ENCODE peak calls at places on chromosomes 2 and 18, in six cellular contexts. V is memory B cell, H is KG1, L is substantia nigra, M is fibroblast of mammary gland, R is AG08395. T is an unnamed sample.

GRCh38 chr2:86225581-86225980 is 26.3 kb downstream of the MRPL35 start:
- DNase-seq in V (peak), H (peak), L (peak), M (no peak), R (peak), T (peak)

GRCh38 chr2:241943961-241944575 is 74.5 kb downstream of the RTP5 start:
- DNase-seq in V (no peak), H (no peak), L (no peak), M (no peak), R (no peak), T (no peak)

GRCh38 chr2:207970138-207970824 is 55.0 kb downstream of the PLEKHM3 start:
- DNase-seq in V (no peak), H (no peak), L (no peak), M (no peak), R (no peak), T (no peak)

GRCh38 chr2:118431586-118431985 is 343.3 kb downstream of the INSIG2 start:
- DNase-seq in V (no peak), H (no peak), L (no peak), M (peak), R (no peak), T (no peak)

GRCh38 chr2:97728091-97728596 is 14.8 kb downstream of the ZAP70 start:
- DNase-seq in V (no peak), H (no peak), L (no peak), M (peak), R (peak), T (no peak)

GRCh38 chr2:62536873-62537547 is 31.0 kb upstream of the TMEM17 start:
- DNase-seq in V (no peak), H (no peak), L (no peak), M (no peak), R (no peak), T (no peak)

GRCh38 chr2:162888641-162889040 is 50.1 kb upstream of the KCNH7 start:
- DNase-seq in V (no peak), H (peak), L (no peak), M (no peak), R (no peak), T (no peak)

GRCh38 chr2:240024766-240025165 is 376 bp downstream of the NDUFA10 start:
- DNase-seq in V (no peak), H (no peak), L (peak), M (peak), R (peak), T (peak)

GRCh38 chr2:170152421-170152820 is 25.5 kb upstream of the MYO3B start:
- DNase-seq in V (no peak), H (no peak), L (no peak), M (no peak), R (no peak), T (no peak)

GRCh38 chr18:74234326-74235171 is 57.2 kb downstream of the CYB5A start:
- DNase-seq in V (no peak), H (no peak), L (no peak), M (peak), R (peak), T (no peak)

GRCh38 chr2:45494275-45494977 is 116.6 kb downstream of the SRBD1 start:
- DNase-seq in V (no peak), H (peak), L (no peak), M (peak), R (peak), T (peak)

GRCh38 chr2:42297322-42297936 is 63.6 kb downstream of the COX7A2L start:
- DNase-seq in V (no peak), H (no peak), L (no peak), M (no peak), R (no peak), T (peak)

GRCh38 chr2:133993160-133993559 is 260.7 kb upstream of the MGAT5 start:
- DNase-seq in V (no peak), H (no peak), L (peak), M (no peak), R (no peak), T (no peak)

GRCh38 chr2:85728883-85729824 is 24.6 kb upstream of the ATOH8 start:
- DNase-seq in V (peak), H (no peak), L (peak), M (peak), R (peak), T (peak)